ENCODE peak calls at places on chromosomes 1 and 21, in four cellular contexts. P is heart left ventricle; Y is CD4-positive, alpha-beta T cell; V is sigmoid colon. W is an unnamed sample.
A peak's percentile ranks its signal among the peaks of the same experiment; 100 is the strongest.

GRCh38 chr1:224727851-224728250 is 111.7 kb downstream of the CNIH3 start:
- DNase-seq in P (no peak), V (no peak), Y (no peak), W (no peak)

GRCh38 chr1:15916417-15916816 is 59.5 kb downstream of the ZBTB17 start:
- DNase-seq in P (no peak), V (no peak), Y (no peak), W (no peak)

GRCh38 chr1:152411144-152411543 is 2.9 kb downstream of the CRNN start:
- DNase-seq in P (no peak), V (peak; percentile 73), Y (no peak), W (no peak)

GRCh38 chr1:54493608-54494007 is 54.4 kb upstream of the ACOT11 start:
- DNase-seq in V (no peak), Y (no peak), P (no peak), W (no peak)

GRCh38 chr1:27318137-27318536 is 3.8 kb upstream of the TMEM222 start:
- DNase-seq in V (no peak), P (no peak), Y (no peak), W (no peak)

GRCh38 chr21:35925497-35925896 is 134.8 kb downstream of the SETD4 start:
- DNase-seq in Y (no peak), P (no peak), V (peak; percentile 69), W (no peak)

GRCh38 chr21:42663860-42664535 is 10.6 kb downstream of the PDE9A start:
- DNase-seq in Y (no peak), P (no peak), V (no peak), W (no peak)

GRCh38 chr1:185916866-185917265 is 182.7 kb downstream of the HMCN1 start:
- DNase-seq in P (no peak), V (no peak), Y (no peak), W (no peak)

GRCh38 chr1:182845894-182846293 is 6.7 kb downstream of the DHX9 start:
- DNase-seq in P (no peak), Y (no peak), V (no peak), W (no peak)

GRCh38 chr1:93468681-93469080 is 20.8 kb downstream of the FNBP1L start:
- DNase-seq in Y (no peak), P (no peak), V (no peak), W (no peak)

GRCh38 chr1:198118136-198118535 is 38.7 kb upstream of the NEK7 start:
- DNase-seq in Y (no peak), P (peak; percentile 81), V (peak; percentile 81), W (peak; percentile 56)

GRCh38 chr1:86788300-86789206 is 84.2 kb downstream of the SH3GLB1 start:
- DNase-seq in Y (no peak), V (peak; percentile 73), P (peak; percentile 24), W (no peak)

GRCh38 chr1:89987170-89987819 is 7.6 kb upstream of the ZNF326 start:
- DNase-seq in P (peak; percentile 49), Y (peak; percentile 47), V (no peak), W (peak; percentile 81)

GRCh38 chr1:230176871-230177411 is 109.9 kb downstream of the GALNT2 start:
- DNase-seq in Y (no peak), P (peak; percentile 82), V (peak; percentile 92), W (no peak)

GRCh38 chr1:206808615-206809014 is 36.3 kb upstream of the IL10 start:
- DNase-seq in V (no peak), P (no peak), Y (peak; percentile 49), W (no peak)

GRCh38 chr1:230261918-230262650 is 164.0 kb downstream of the PGBD5 start:
- DNase-seq in P (no peak), V (no peak), Y (no peak), W (no peak)

GRCh38 chr1:7491818-7492173 is 279.3 kb upstream of the VAMP3 start:
- DNase-seq in P (no peak), Y (no peak), V (no peak), W (no peak)

DNA sequence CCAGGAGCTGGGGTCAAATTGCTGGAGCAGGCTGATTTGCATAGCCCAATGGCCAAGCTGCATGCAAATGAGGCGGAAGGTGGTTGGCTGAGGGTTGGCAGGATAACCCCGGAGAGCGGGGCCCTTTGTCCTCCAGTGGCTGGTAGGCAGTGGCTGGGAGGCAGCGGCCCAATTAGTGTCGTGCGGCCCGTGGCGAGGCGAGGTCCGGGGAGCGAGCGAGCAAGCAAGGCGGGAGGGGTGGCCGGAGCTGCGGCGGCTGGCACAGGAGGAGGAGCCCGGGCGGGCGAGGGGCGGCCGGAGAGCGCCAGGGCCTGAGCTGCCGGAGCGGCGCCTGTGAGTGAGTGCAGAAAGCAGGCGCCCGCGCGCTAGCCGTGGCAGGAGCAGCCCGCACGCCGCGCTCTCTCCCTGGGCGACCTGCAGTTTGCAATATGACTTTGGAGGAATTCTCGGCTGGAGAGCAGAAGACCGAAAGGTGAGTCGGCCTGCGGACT is at the start of gene GADD45A:
- DNase-seq in P (peak; percentile 99), Y (peak; percentile 91), V (peak; percentile 99), W (peak; percentile 99)
- TF ChIP-seq CTCF in P (no peak), Y (no peak), V (no peak), W (no peak)

GRCh38 chr1:62066713-62067112 is 127.9 kb upstream of the L1TD1 start:
- DNase-seq in P (no peak), Y (no peak), V (no peak), W (no peak)
- TF ChIP-seq CTCF in P (no peak), Y (no peak), V (no peak), W (no peak)

DNA sequence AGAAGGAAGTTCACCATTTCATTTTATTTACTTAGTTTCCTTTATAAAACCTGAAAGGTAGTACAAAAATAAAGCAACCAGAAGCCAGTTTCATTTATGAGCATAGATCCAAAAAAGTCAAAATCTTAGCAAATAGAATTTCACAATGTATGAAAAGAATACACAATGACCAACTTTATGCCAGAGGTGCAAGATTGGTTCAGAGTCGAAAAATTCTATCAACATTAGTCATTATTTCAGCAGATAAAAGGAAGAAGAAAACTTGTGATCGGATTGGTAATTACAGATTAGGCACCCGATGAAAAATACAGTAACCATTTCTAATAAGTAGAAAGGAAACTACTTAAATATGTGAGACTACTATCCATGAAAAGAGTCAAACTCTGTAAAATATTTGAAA is 89.1 kb downstream of the ITSN1 start:
- DNase-seq in V (no peak), P (no peak), Y (no peak), W (no peak)
- TF ChIP-seq CTCF in V (no peak), P (no peak), Y (no peak), W (no peak)

GRCh38 chr1:209924386-209924785 is 13.6 kb upstream of the SYT14 start:
- DNase-seq in V (no peak), P (no peak), Y (no peak), W (no peak)

GRCh38 chr1:209927466-209927865 is 10.6 kb upstream of the SYT14 start:
- DNase-seq in P (no peak), Y (no peak), V (no peak), W (no peak)

GRCh38 chr1:209931141-209931540 is 6.9 kb upstream of the SYT14 start:
- DNase-seq in P (no peak), Y (no peak), V (no peak), W (no peak)

GRCh38 chr1:209929751-209930150 is 8.3 kb upstream of the SYT14 start:
- DNase-seq in Y (no peak), V (no peak), P (no peak), W (peak; percentile 46)

GRCh38 chr1:209926045-209926444 is 12.0 kb upstream of the SYT14 start:
- DNase-seq in V (no peak), Y (no peak), P (no peak), W (peak; percentile 59)
- TF ChIP-seq CTCF in V (no peak), Y (no peak), P (no peak), W (no peak)

DNA sequence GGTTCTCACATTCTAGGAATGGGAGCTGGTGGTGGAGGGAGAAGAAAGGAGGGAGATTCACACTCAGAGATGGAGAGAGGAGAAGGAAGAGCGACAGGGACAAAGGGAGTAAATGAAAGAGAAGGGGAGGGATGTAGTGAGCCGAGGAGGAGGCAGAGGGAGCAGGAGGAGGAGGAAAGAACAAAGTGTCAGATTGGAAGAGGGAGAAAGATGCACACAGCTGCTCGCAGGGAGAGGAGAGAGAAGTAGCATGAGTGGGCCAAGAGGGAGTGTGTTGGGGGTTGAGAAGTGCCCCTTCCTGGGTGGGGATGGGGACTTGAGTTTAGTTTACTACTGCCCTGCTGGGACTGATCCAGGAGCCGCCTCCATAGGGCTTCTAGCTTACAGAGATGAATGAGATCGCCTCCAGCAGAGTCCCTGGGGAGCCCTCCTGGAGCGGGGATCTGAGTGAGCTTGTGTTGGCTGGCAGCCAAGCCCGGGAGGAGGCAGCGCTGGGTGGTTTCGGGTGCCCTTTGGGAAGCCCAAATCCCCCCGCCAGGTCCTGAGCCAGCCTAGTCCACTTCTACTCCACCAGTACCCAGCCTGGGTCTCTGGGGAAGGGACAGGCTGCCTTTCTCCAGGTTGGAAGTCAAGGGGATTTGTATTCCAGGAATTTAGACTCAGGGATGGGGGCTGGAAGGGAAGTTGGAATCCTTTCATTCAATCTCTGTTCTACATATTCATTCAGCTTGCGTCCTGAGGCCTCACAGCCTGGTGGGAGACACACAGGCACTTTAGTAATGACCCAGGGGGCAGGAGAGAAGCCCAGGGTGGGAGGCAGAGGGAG is 20.9 kb downstream of the PTPRU start:
- DNase-seq in Y (no peak), V (peak; percentile 65), P (no peak), W (no peak)
- TF ChIP-seq CTCF in Y (no peak), V (no peak), P (no peak), W (no peak)

DNA sequence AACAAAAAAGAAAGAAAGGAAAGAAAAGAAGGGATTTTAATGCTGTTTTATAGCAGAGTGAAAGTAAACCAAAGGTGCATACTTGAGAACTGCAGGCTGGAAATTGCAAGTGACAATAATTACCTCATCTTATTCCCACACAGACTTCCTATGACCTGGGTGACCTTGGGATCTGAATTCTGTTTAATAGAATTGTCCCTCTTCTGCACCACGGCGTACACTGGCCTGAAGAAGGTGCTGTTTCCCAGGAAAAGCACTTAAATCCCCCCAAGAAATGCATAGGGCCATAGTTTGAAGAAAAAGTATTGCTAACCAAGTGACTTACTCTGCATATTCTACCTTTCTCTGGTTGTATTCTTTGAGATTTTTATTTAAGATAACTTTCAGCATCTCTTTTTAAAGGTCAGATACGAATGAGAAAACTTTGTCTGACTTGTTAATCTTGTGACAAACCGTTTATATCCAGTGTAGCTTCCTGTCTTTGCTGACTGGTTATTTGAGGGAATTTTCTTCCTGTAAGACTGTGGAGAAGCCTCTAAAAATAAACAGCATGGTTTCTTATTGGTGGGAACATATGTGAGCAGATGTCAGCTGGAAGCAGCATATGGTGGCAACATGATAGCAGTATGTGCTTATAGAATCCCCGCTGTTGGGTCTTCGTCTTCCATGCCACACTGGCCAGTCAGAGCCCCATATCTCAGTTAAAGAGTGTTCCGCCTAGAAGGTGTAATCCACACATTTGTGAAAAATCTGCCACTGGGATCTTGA is 16.3 kb downstream of the TGFB2 start:
- DNase-seq in P (peak; percentile 39), V (no peak), Y (no peak), W (no peak)
- TF ChIP-seq CTCF in P (peak; percentile 26), V (peak; percentile 27), Y (no peak), W (peak; percentile 62)

DNA sequence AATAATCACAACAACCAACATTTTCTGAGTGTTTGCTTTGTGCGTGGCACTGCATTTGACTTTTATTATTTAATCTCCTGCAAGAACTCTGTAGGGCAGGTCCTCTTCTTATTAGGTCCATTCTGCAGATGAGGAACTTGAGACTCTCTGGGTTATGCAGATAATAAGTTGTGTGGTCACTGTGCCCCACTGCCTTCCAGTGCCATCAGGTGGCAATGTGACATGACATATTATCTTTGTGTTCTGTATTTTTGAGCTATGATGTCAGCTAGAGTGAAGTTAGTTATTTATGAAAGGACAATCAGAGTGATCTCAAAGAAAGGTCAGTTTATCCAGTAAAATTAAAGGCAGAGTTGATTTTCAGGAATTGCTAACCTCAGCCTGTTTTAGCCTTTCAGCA is 196.0 kb downstream of the FMN2 start:
- DNase-seq in V (no peak), P (no peak), Y (no peak), W (no peak)
- TF ChIP-seq CTCF in V (no peak), P (no peak), Y (no peak), W (no peak)

GRCh38 chr1:208242829-208243521 is 1.2 kb downstream of the PLXNA2 start:
- DNase-seq in Y (no peak), P (no peak), V (peak; percentile 65), W (no peak)
- TF ChIP-seq CTCF in Y (no peak), P (no peak), V (no peak), W (no peak)